ENCODE peak calls at places on chromosomes 5 and 9, in six cellular contexts. C is OCI-LY7, J is colonic mucosa, U is heart right ventricle, Q is stomach, Y is coronary artery. M is an unnamed sample.
A peak's percentile ranks its signal among the peaks of the same experiment; 100 is the strongest.

GRCh38 chr9:35776018-35776417 is 15.4 kb upstream of the NPR2 start:
- DNase-seq in C (peak; percentile 95), J (no peak), U (no peak), Q (no peak), Y (no peak), M (no peak)

GRCh38 chr9:131838581-131839280 is 98.9 kb upstream of the RAPGEF1 start:
- DNase-seq in C (no peak), J (no peak), U (no peak), Q (no peak), Y (no peak), M (no peak)

GRCh38 chr9:85900504-85901201 is 40.3 kb upstream of the NAA35 start:
- DNase-seq in C (peak; percentile 5), J (peak; percentile 33), U (no peak), Q (no peak), Y (no peak), M (no peak)

GRCh38 chr5:14871084-14871572 is 450 bp downstream of the ANKH start:
- DNase-seq in C (peak; percentile 40), J (peak; percentile 54), U (peak; percentile 30), Q (no peak), Y (peak; percentile 77), M (peak; percentile 26)

GRCh38 chr5:140253985-140254384 is 48.9 kb downstream of the PFDN1 start:
- DNase-seq in C (no peak), J (peak; percentile 78), U (no peak), Q (peak; percentile 61), Y (no peak), M (peak; percentile 67)

GRCh38 chr5:96492654-96493053 is 59.6 kb upstream of the PCSK1 start:
- DNase-seq in C (no peak), J (no peak), U (no peak), Q (no peak), Y (no peak), M (no peak)

GRCh38 chr5:175034924-175035323 is 310.5 kb downstream of the MSX2 start:
- DNase-seq in C (no peak), J (no peak), U (no peak), Q (no peak), Y (no peak), M (no peak)

GRCh38 chr5:169628891-169629290 is 8.2 kb upstream of the DOCK2 start:
- DNase-seq in C (no peak), J (no peak), U (no peak), Q (no peak), Y (no peak), M (no peak)

GRCh38 chr5:14490309-14490711 is 91.3 kb upstream of the OTULINL start:
- DNase-seq in C (no peak), J (no peak), U (no peak), Q (no peak), Y (no peak), M (peak; percentile 74)

GRCh38 chr9:105127863-105128220 is 116.6 kb upstream of the SLC44A1 start:
- DNase-seq in C (peak; percentile 59), J (peak; percentile 22), U (no peak), Q (no peak), Y (no peak), M (no peak)

GRCh38 chr9:77793909-77794308 is 145.8 kb upstream of the GNA14 start:
- DNase-seq in C (no peak), J (no peak), U (no peak), Q (no peak), Y (no peak), M (no peak)

GRCh38 chr9:71758785-71759184 is 9.5 kb downstream of the CEMIP2 start:
- DNase-seq in C (no peak), J (peak; percentile 64), U (no peak), Q (no peak), Y (no peak), M (no peak)

GRCh38 chr5:150409638-150410523 is 2.8 kb downstream of the CD74 start:
- DNase-seq in C (peak; percentile 84), J (peak; percentile 87), U (peak; percentile 90), Q (peak; percentile 85), Y (peak; percentile 89), M (peak; percentile 85)

GRCh38 chr5:135238622-135239460 is 160.2 kb downstream of the MACROH2A1 start:
- DNase-seq in C (no peak), J (peak; percentile 11), U (no peak), Q (peak; percentile 20), Y (peak; percentile 38), M (no peak)

GRCh38 chr5:112729630-112730029 is 8.1 kb upstream of the APC start:
- DNase-seq in C (no peak), J (no peak), U (no peak), Q (no peak), Y (no peak), M (no peak)

GRCh38 chr9:24073237-24073636 is 247.2 kb upstream of the ELAVL2 start:
- DNase-seq in C (no peak), J (no peak), U (no peak), Q (no peak), Y (no peak), M (no peak)

GRCh38 chr9:104860280-104860679 is 67.7 kb downstream of the ABCA1 start:
- DNase-seq in C (no peak), J (no peak), U (no peak), Q (no peak), Y (no peak), M (no peak)

GRCh38 chr5:142878111-142878510 is 107.9 kb downstream of the ARHGAP26 start:
- DNase-seq in C (no peak), J (no peak), U (no peak), Q (no peak), Y (no peak), M (no peak)
- H3K27ac ChIP-seq in C (no peak overlapping the region), J (no peak overlapping the region), U (no peak overlapping the region), Q (no peak overlapping the region), Y (no peak overlapping the region), M (no peak overlapping the region)

GRCh38 chr5:10535237-10535530 is 28.7 kb upstream of the ANKRD33B start:
- DNase-seq in C (no peak), J (no peak), U (no peak), Q (no peak), Y (no peak), M (no peak)

GRCh38 chr5:10538103-10538788 is 25.6 kb upstream of the ANKRD33B start:
- DNase-seq in C (no peak), J (no peak), U (no peak), Q (no peak), Y (no peak), M (no peak)

GRCh38 chr5:10536931-10537579 is 26.8 kb upstream of the ANKRD33B start:
- DNase-seq in C (peak; percentile 28), J (no peak), U (no peak), Q (no peak), Y (no peak), M (no peak)

GRCh38 chr5:10537614-10538013 is 26.3 kb upstream of the ANKRD33B start:
- DNase-seq in C (no peak), J (no peak), U (no peak), Q (no peak), Y (no peak), M (no peak)

GRCh38 chr5:10536511-10536910 is 27.4 kb upstream of the ANKRD33B start:
- DNase-seq in C (no peak), J (no peak), U (no peak), Q (no peak), Y (no peak), M (no peak)
- H3K4me3 ChIP-seq in C (peak overlapping the region; percentile 3), J (no peak overlapping the region), U (no peak overlapping the region), Q (no peak overlapping the region), Y (no peak overlapping the region), M (no peak overlapping the region)

GRCh38 chr5:22708770-22709328 is 144.3 kb downstream of the CDH12 start:
- DNase-seq in C (no peak), J (no peak), U (no peak), Q (no peak), Y (no peak), M (no peak)

GRCh38 chr5:22709743-22710142 is 143.4 kb downstream of the CDH12 start:
- DNase-seq in C (no peak), J (no peak), U (no peak), Q (no peak), Y (no peak), M (no peak)

GRCh38 chr5:22710660-22711059 is 142.5 kb downstream of the CDH12 start:
- DNase-seq in C (no peak), J (no peak), U (no peak), Q (no peak), Y (no peak), M (no peak)
- H3K27ac ChIP-seq in C (no peak overlapping the region), J (no peak overlapping the region), U (no peak overlapping the region), Q (no peak overlapping the region), Y (no peak overlapping the region), M (no peak overlapping the region)

GRCh38 chr9:14277761-14278160 is 36.2 kb downstream of the NFIB start:
- DNase-seq in C (no peak), J (no peak), U (no peak), Q (no peak), Y (no peak), M (no peak)

GRCh38 chr9:14278291-14278721 is 35.6 kb downstream of the NFIB start:
- DNase-seq in C (no peak), J (no peak), U (no peak), Q (no peak), Y (no peak), M (no peak)

GRCh38 chr9:14272924-14273528 is 40.9 kb downstream of the NFIB start:
- DNase-seq in C (no peak), J (no peak), U (no peak), Q (no peak), Y (no peak), M (no peak)

GRCh38 chr9:14277202-14277601 is 36.7 kb downstream of the NFIB start:
- DNase-seq in C (no peak), J (no peak), U (no peak), Q (no peak), Y (no peak), M (no peak)

DNA sequence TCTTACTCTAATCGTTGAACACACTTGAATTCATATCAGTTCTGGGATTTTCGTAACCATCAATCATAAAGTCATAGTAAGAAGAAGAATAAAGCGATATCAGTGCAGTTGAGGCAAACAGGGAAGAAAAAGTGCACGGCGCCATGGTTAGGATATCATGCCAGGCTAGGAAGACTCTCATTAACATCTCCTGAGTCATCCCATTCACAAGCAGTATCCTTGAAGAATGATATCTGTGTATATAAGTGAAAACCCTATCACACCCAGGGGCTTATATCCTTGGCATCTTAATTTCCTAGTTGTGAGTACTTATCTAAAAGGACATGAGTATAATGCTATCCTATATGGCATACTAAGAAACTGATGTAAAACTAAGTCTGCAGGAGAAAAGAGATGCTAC is 38.6 kb downstream of the NFIB start:
- DNase-seq in C (no peak), J (no peak), U (no peak), Q (no peak), Y (no peak), M (no peak)
- H3K4me3 ChIP-seq in C (no peak overlapping the region), J (no peak overlapping the region), U (no peak overlapping the region), Q (no peak overlapping the region), Y (no peak overlapping the region), M (no peak overlapping the region)

M was measured in right cardiac atrium.